ENCODE peak calls at places on chromosomes 5 and 9, in four cellular contexts. K is GM12878, Q is neural progenitor cell, C is MM.1S. Y is an unnamed sample.

GRCh38 chr5:134554319-134555222 is 29.1 kb downstream of the JADE2 start:
- DNase-seq in K (peak; percentile 82), Q (no peak), C (no peak), Y (no peak)

GRCh38 chr5:179259731-179260323 is 85.4 kb downstream of the ADAMTS2 start:
- DNase-seq in K (no peak), Q (no peak), C (no peak), Y (no peak)

GRCh38 chr5:142901476-142902187 is 131.5 kb downstream of the ARHGAP26 start:
- DNase-seq in K (no peak), Q (peak; percentile 25), C (no peak), Y (no peak)

GRCh38 chr5:9932770-9933169 is 302.6 kb upstream of the TAS2R1 start:
- DNase-seq in K (no peak), Q (no peak), C (no peak), Y (no peak)

GRCh38 chr5:71658916-71659661 is 60.0 kb upstream of the CARTPT start:
- DNase-seq in K (no peak), Q (no peak), C (no peak), Y (no peak)

GRCh38 chr9:127194881-127195713 is 69.5 kb upstream of the GARNL3 start:
- DNase-seq in K (no peak), Q (no peak), C (no peak), Y (no peak)

GRCh38 chr9:137230720-137231207 is at the start of gene SLC34A3:
- DNase-seq in K (no peak), Q (no peak), C (no peak), Y (no peak)

GRCh38 chr5:177429248-177430045 is 3.0 kb downstream of the GRK6 start:
- DNase-seq in K (peak; percentile 72), Q (no peak), C (peak; percentile 56), Y (peak; percentile 96)

GRCh38 chr9:136148766-136149165 is 30.1 kb upstream of the TMEM250 start:
- DNase-seq in K (no peak), Q (no peak), C (no peak), Y (no peak)

GRCh38 chr9:124263800-124264426 is 6.2 kb downstream of the NEK6 start:
- DNase-seq in K (no peak), Q (no peak), C (no peak), Y (no peak)
- H3K4me2 ChIP-seq in K (peak overlapping the region; percentile 96), Q (no peak overlapping the region), C (no peak overlapping the region), Y (no peak overlapping the region)

GRCh38 chr9:88957526-88957925 is 33.7 kb upstream of the S1PR3 start:
- DNase-seq in K (no peak), Q (no peak), C (no peak), Y (peak; percentile 23)

GRCh38 chr9:88965473-88965872 is 25.8 kb upstream of the S1PR3 start:
- DNase-seq in K (no peak), Q (no peak), C (no peak), Y (no peak)

GRCh38 chr9:88959727-88960469 is 31.4 kb upstream of the S1PR3 start:
- DNase-seq in K (no peak), Q (no peak), C (no peak), Y (no peak)

DNA sequence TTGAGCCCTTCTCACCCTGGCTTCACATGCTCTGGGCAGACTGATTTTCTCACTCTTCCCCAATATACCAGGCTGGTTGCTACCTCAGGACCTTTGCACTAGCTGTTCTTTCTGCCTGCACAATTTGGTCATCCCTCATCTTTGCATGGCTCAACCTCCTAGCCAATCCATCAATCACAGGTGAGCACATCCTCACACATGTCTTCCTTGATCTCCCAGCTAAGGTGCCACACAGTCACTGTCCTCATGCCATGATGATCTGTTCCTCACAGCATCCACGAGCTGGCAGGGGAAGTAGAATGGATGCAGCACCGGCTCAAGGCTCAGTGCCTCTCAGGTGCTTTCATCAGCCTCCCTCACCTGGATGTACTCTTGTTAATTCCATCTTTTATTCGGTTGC is 30.6 kb upstream of the S1PR3 start:
- DNase-seq in K (no peak), Q (no peak), C (no peak), Y (no peak)
- H3K9ac ChIP-seq in K (no peak overlapping the region), Q (no peak overlapping the region), C (no peak overlapping the region), Y (no peak overlapping the region)

DNA sequence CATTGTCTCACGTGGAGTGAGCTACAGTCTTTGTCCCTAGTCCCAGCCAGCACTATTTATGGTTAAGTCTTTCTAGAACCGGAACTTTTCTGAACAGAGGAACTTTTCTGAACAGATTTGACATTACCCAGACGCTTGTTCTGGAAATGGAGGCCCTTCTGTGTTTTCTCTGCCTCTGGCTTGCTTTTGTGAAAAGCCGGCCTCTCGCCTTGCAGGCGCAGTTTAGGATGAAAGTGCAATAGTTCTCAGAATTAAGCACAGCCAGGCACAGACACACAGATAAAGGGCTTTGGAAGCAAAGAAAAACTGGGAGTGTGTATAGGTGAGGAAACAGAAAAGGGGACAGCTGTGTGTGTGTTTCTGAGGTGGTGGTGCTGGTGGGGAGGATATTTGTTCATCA is 5.9 kb downstream of the GDNF start:
- DNase-seq in K (no peak), Q (peak; percentile 28), C (peak; percentile 47), Y (no peak)
- TF ChIP-seq EZH2 in K (no peak), Q (no peak), C (no peak), Y (no peak)

GRCh38 chr5:128813317-128813716 is 152.0 kb upstream of the SLC27A6 start:
- DNase-seq in K (no peak), Q (no peak), C (no peak), Y (no peak)
- H3K4me2 ChIP-seq in K (no peak overlapping the region), Q (no peak overlapping the region), C (no peak overlapping the region), Y (no peak overlapping the region)

DNA sequence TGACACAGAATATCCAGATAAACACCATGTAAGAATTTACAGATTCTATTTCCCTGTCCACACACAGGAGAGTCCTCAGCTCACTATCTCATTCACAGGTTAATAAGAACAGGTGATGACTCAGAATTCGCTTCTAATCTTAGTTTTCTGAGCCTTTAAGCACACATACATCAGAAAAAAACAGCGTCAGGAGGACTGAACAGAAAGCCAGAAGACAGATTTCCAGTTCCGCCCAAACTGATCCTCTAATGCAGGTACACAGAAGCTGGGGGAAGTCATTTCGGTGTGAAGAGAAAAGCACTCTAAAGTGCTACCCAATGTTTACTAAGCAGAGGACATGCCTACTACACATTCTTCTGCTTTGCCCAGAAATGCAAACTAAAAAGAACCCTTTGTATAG is 1.6 kb downstream of the CEMIP2 start:
- DNase-seq in K (peak; percentile 9), Q (no peak), C (no peak), Y (no peak)
- H3K9ac ChIP-seq in K (no peak overlapping the region), Q (peak overlapping the region; percentile 18), C (no peak overlapping the region), Y (no peak overlapping the region)

Y was measured in DND-41.